ENCODE peak calls at places on chromosomes 3 and 15, in four cellular contexts. J is islet precursor cell; G is stimulated activated naive CD8-positive, alpha-beta T cell treated with anti-CD3 and anti-CD28 coated beads, Interleukin-15, amount 100 ng/mL, for 72 hours; S is stimulated activated CD4-positive, alpha-beta T cell treated with anti-CD3 and anti-CD28 coated beads, Interleukin-12 subunit alpha, Interleukin-12 subunit beta, amount 100 ng/mL, for 24 hours. F is an unnamed sample.

GRCh38 chr15:48563944-48564343 is 81.6 kb downstream of the FBN1 start:
- DNase-seq in J (no peak), G (no peak), S (no peak), F (no peak)

GRCh38 chr3:172259191-172259590 is 189.1 kb downstream of the GHSR start:
- DNase-seq in J (no peak), G (no peak), S (no peak), F (no peak)

GRCh38 chr3:139532996-139533395 is 6.5 kb downstream of the RBP1 start:
- DNase-seq in J (peak), G (no peak), S (no peak), F (no peak)

GRCh38 chr15:41080144-41080543 is 35.9 kb downstream of the INO80 start:
- DNase-seq in J (no peak), G (no peak), S (no peak), F (no peak)

GRCh38 chr3:152298393-152299242 is 29.9 kb downstream of the MBNL1 start:
- DNase-seq in J (no peak), G (peak), S (no peak), F (peak)

GRCh38 chr3:152909180-152909883 is 74.4 kb downstream of the P2RY1 start:
- DNase-seq in J (no peak), G (no peak), S (no peak), F (no peak)

GRCh38 chr3:55658297-55659022 is 171.4 kb upstream of the WNT5A start:
- DNase-seq in J (no peak), G (no peak), S (no peak), F (no peak)

GRCh38 chr3:69787436-69788168 is 48.3 kb downstream of the MITF start:
- DNase-seq in J (no peak), G (no peak), S (no peak), F (no peak)

GRCh38 chr15:25251700-25252390 is 187.0 kb downstream of the UBE3A start:
- DNase-seq in J (peak), G (peak), S (no peak), F (peak)

GRCh38 chr3:25293736-25294135 is 134.3 kb upstream of the RARB start:
- DNase-seq in J (peak), G (no peak), S (no peak), F (no peak)

GRCh38 chr3:74328505-74328904 is 286.0 kb downstream of the CNTN3 start:
- DNase-seq in J (no peak), G (no peak), S (no peak), F (no peak)

GRCh38 chr3:46860381-46861292 is 2.6 kb downstream of the MYL3 start:
- DNase-seq in J (peak), G (no peak), S (no peak), F (peak)

GRCh38 chr3:82100378-82100777 is 338.9 kb upstream of the GBE1 start:
- DNase-seq in J (peak), G (no peak), S (no peak), F (peak)

GRCh38 chr3:140186421-140186920 is 251.5 kb downstream of the CLSTN2 start:
- DNase-seq in J (no peak), G (no peak), S (no peak), F (no peak)

GRCh38 chr3:57910988-57911387 is 97.2 kb upstream of the FLNB start:
- DNase-seq in J (peak), G (no peak), S (no peak), F (no peak)

F was measured in RWPE2.